ENCODE peak calls at places on chromosomes 2 and 18, in ten cellular contexts. Q is GM12878; B is CD8-positive, alpha-beta T cell; O is adrenal gland; Y is cardiac muscle cell; C is HCT116; H is AG04450; X is OCI-LY7; E is CD4-positive, alpha-beta T cell; Z is lung. A is an unnamed sample.

GRCh38 chr2:54634564-54635511 is 88.6 kb upstream of the EML6 start:
- DNase-seq in Q (peak; percentile 93), B (no peak), O (peak; percentile 83), Y (no peak), C (no peak), H (no peak), X (peak; percentile 92), E (no peak), Z (no peak), A (peak; percentile 38)

GRCh38 chr2:238597638-238598528 is 171.2 kb downstream of the ASB1 start:
- DNase-seq in Q (no peak), B (no peak), O (no peak), Y (no peak), C (no peak), H (no peak), X (no peak), E (no peak), Z (peak; percentile 27), A (no peak)

GRCh38 chr2:18987592-18988073 is 370.8 kb downstream of the OSR1 start:
- DNase-seq in Q (no peak), B (no peak), O (peak; percentile 88), Y (peak; percentile 14), C (peak; percentile 44), H (peak; percentile 85), X (no peak), E (no peak), Z (peak; percentile 69), A (peak; percentile 63)

GRCh38 chr2:15128846-15129245 is 432.3 kb downstream of the NBAS start:
- DNase-seq in Q (no peak), B (no peak), O (no peak), Y (no peak), C (no peak), H (no peak), X (no peak), E (no peak), Z (no peak), A (no peak)

GRCh38 chr2:119289093-119289492 is 65.5 kb downstream of the STEAP3 start:
- DNase-seq in Q (no peak), B (no peak), O (no peak), Y (no peak), C (no peak), H (no peak), X (no peak), E (no peak), Z (no peak), A (no peak)

GRCh38 chr2:196176142-196176738 is 4.9 kb upstream of the STK17B start:
- DNase-seq in Q (peak; percentile 94), B (peak; percentile 85), O (no peak), Y (no peak), C (no peak), H (no peak), X (peak; percentile 97), E (peak; percentile 78), Z (no peak), A (no peak)

GRCh38 chr2:42812899-42813479 is 20.6 kb upstream of the HAAO start:
- DNase-seq in Q (no peak), B (no peak), O (no peak), Y (no peak), C (peak; percentile 39), H (no peak), X (peak; percentile 14), E (no peak), Z (no peak), A (no peak)

GRCh38 chr2:239727182-239727775 is 297.9 kb downstream of the NDUFA10 start:
- DNase-seq in Q (no peak), B (no peak), O (no peak), Y (no peak), C (no peak), H (no peak), X (no peak), E (no peak), Z (no peak), A (no peak)

GRCh38 chr18:50559750-50560680 is at the start of gene MAPK4:
- DNase-seq in Q (no peak), B (no peak), O (peak; percentile 62), Y (peak; percentile 76), C (no peak), H (no peak), X (no peak), E (no peak), Z (no peak), A (peak; percentile 70)

GRCh38 chr2:42792583-42793313 is at the start of gene HAAO:
- DNase-seq in Q (no peak), B (peak; percentile 13), O (no peak), Y (peak; percentile 54), C (no peak), H (no peak), X (no peak), E (no peak), Z (peak; percentile 41), A (peak; percentile 49)

GRCh38 chr2:15800489-15801329 is 139.6 kb upstream of the MYCN start:
- DNase-seq in Q (no peak), B (no peak), O (no peak), Y (peak; percentile 43), C (no peak), H (no peak), X (no peak), E (no peak), Z (no peak), A (no peak)

GRCh38 chr2:138502253-138503086 is 900 bp downstream of the SPOPL start:
- DNase-seq in Q (no peak), B (no peak), O (peak; percentile 22), Y (peak; percentile 35), C (no peak), H (no peak), X (peak; percentile 27), E (no peak), Z (no peak), A (no peak)

DNA sequence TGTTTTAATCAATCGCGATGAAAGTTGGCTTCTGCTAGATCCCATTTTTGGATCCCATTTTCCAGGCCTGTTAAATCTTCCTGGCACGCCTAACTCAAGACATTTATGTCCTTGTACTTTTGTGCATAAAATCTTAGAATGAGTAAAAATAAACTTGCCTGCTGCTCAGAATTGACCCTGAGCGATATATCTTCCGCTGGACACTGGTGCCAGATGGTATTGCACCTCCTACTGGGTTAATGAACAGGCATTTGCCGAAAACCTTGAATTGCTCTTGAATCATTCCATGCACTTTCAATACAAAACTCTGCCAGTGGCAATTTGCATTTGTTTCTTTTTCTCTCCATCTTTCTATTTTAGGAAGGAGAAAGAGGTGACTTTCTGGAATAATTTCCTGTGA is 60.1 kb upstream of the MGAT5 start:
- DNase-seq in Q (no peak), B (no peak), O (peak; percentile 70), Y (no peak), C (no peak), H (no peak), X (no peak), E (no peak), Z (no peak), A (no peak)
- TF ChIP-seq CTCF in Q (no peak), B (no peak), O (peak; percentile 44), Y (no peak), C (no peak), H (no peak), X (peak; percentile 9), E (no peak), Z (no peak), A (no peak)

GRCh38 chr2:28360742-28361293 is 31.8 kb upstream of the FOSL2 start:
- DNase-seq in Q (no peak), B (no peak), O (peak; percentile 80), Y (no peak), C (no peak), H (peak; percentile 11), X (no peak), E (no peak), Z (no peak), A (no peak)

GRCh38 chr2:28361991-28362710 is 30.5 kb upstream of the FOSL2 start:
- DNase-seq in Q (no peak), B (no peak), O (no peak), Y (no peak), C (no peak), H (no peak), X (no peak), E (no peak), Z (no peak), A (no peak)

GRCh38 chr2:28359222-28360065 is 33.2 kb upstream of the FOSL2 start:
- DNase-seq in Q (peak; percentile 57), B (peak; percentile 81), O (no peak), Y (no peak), C (no peak), H (no peak), X (peak; percentile 7), E (peak; percentile 54), Z (peak; percentile 59), A (no peak)

GRCh38 chr2:28358668-28359201 is 33.9 kb upstream of the FOSL2 start:
- DNase-seq in Q (no peak), B (no peak), O (no peak), Y (no peak), C (no peak), H (no peak), X (no peak), E (no peak), Z (no peak), A (no peak)

GRCh38 chr2:28360066-28360741 is 32.5 kb upstream of the FOSL2 start:
- DNase-seq in Q (no peak), B (no peak), O (no peak), Y (no peak), C (no peak), H (no peak), X (no peak), E (no peak), Z (no peak), A (no peak)
- H3K27ac ChIP-seq in Q (no peak overlapping the region), B (peak overlapping the region; percentile 21), O (no peak overlapping the region), Y (no peak overlapping the region), C (no peak overlapping the region), H (no peak overlapping the region), X (no peak overlapping the region), E (no peak overlapping the region), Z (no peak overlapping the region), A (no peak overlapping the region)

GRCh38 chr2:191013876-191014652 is at the start of gene STAT1:
- DNase-seq in Q (peak; percentile 75), B (peak; percentile 96), O (peak; percentile 94), Y (peak; percentile 94), C (peak; percentile 65), H (peak; percentile 89), X (peak; percentile 92), E (peak; percentile 94), Z (peak; percentile 94), A (peak; percentile 93)
- TF ChIP-seq CTCF in Q (peak; percentile 1), B (no peak), O (peak; percentile 52), Y (no peak), C (no peak), H (no peak), X (no peak), E (no peak), Z (no peak), A (peak; percentile 33)

DNA sequence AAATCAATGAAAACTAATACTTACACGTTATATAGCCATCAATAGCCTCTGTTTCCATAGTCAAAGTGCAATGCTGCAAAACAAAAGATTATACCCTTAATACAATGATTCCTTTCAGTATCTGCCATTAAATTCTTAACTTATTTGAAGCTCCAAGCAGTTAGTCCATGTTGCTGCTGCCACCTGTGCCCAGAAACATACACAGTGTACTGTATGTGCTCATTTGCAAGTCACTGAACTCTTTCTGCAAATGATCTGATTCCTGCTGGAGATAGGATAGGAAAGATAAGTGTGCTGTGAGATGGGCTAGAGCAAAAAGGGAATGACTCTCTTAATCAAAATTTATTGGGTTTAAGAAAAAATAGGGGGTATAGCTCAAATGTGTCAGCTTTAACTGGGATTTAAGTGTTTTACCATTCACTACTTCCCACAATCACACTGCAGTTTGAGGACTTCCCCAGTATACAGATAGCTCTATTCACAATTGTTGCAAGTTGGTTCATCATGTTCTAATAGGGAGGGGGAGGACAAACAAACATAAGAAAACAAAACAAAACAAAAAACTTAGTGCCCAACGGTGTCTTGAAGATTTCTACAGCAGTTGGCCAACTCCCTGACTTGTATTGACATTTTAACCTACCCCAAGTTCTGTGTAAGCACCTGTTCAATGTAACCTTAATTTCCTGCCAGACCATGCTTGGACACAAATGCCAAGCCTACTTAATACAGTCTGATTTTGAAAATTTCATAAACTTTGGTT is 2.7 kb downstream of the IKZF2 start:
- DNase-seq in Q (no peak), B (no peak), O (no peak), Y (no peak), C (no peak), H (no peak), X (peak; percentile 46), E (no peak), Z (no peak), A (no peak)
- H3K27ac ChIP-seq in Q (peak overlapping the region; percentile 92), B (no peak overlapping the region), O (no peak overlapping the region), Y (no peak overlapping the region), C (no peak overlapping the region), H (no peak overlapping the region), X (peak overlapping the region; percentile 92), E (no peak overlapping the region), Z (no peak overlapping the region), A (no peak overlapping the region)

A was measured in thyroid gland.